ENCODE peak calls at places on chromosomes 5 and 9, in nine cellular contexts. M, Q, H, J, T, G, B, E and Z are unnamed samples. For H3K4me1, the result is how much of the 10 kb centered on the place peaks cover.

GRCh38 chr5:135018457-135018856 is 15.6 kb downstream of the PITX1 start:
- DNase-seq in Q (no peak), H (peak), E (no peak), G (no peak), J (no peak), B (no peak), T (peak), M (peak), Z (no peak)

GRCh38 chr5:43515678-43516048 is 715 bp upstream of the C5orf34 start:
- DNase-seq in H (no peak), G (no peak), E (no peak), Q (no peak), J (no peak), B (no peak), T (no peak), M (no peak), Z (no peak)

GRCh38 chr9:27258662-27259061 is 38.3 kb downstream of the EQTN start:
- DNase-seq in T (no peak), B (no peak), H (no peak), Q (no peak), J (no peak), M (no peak), G (no peak), E (no peak), Z (no peak)

GRCh38 chr5:91339053-91339710 is 43.9 kb downstream of the ARRDC3 start:
- DNase-seq in G (no peak), J (no peak), M (no peak), Q (no peak), T (no peak), B (no peak), E (no peak), H (no peak), Z (no peak)

GRCh38 chr5:119356384-119357188 is 767 bp downstream of the TNFAIP8 start:
- DNase-seq in J (no peak), T (no peak), M (no peak), H (no peak), Q (no peak), B (no peak), E (no peak), G (no peak), Z (no peak)

GRCh38 chr5:127254729-127255284 is 35.8 kb upstream of the MEGF10 start:
- DNase-seq in J (no peak), Q (no peak), B (no peak), T (no peak), M (no peak), H (no peak), E (no peak), G (no peak), Z (no peak)

GRCh38 chr9:137156567-137157375 is 13.1 kb downstream of the LRRC26 start:
- DNase-seq in Q (no peak), M (no peak), J (peak), T (no peak), B (no peak), H (no peak), E (no peak), G (peak), Z (no peak)

GRCh38 chr5:140868721-140869554 is at the start of gene PCDHA11:
- DNase-seq in T (no peak), H (no peak), Q (no peak), B (no peak), M (no peak), E (no peak), J (no peak), G (no peak), Z (no peak)

GRCh38 chr9:115035872-115036612 is 81.9 kb downstream of the TNC start:
- DNase-seq in E (no peak), B (peak), T (no peak), Q (peak), G (no peak), J (no peak), H (no peak), M (no peak), Z (peak)

GRCh38 chr9:78985084-78985738 is 586.6 kb upstream of the TLE4 start:
- DNase-seq in H (no peak), T (no peak), J (no peak), M (no peak), B (no peak), Q (no peak), E (no peak), G (no peak), Z (no peak)

GRCh38 chr5:145680169-145680568 is 155.0 kb downstream of the PRELID2 start:
- DNase-seq in B (no peak), J (no peak), Q (no peak), H (no peak), M (no peak), E (no peak), T (no peak), G (no peak), Z (no peak)

GRCh38 chr9:114400219-114400618 is 12.4 kb upstream of the AKNA start:
- DNase-seq in J (no peak), M (no peak), H (no peak), E (no peak), B (no peak), G (no peak), T (no peak), Q (no peak), Z (no peak)

GRCh38 chr5:122507581-122507980 is 195.5 kb downstream of the SNCAIP start:
- DNase-seq in B (no peak), M (no peak), T (no peak), G (no peak), J (no peak), E (no peak), H (no peak), Q (no peak), Z (no peak)

GRCh38 chr5:31854625-31855526 is 215.9 kb downstream of the PDZD2 start:
- DNase-seq in E (no peak), G (no peak), J (peak), M (peak), B (peak), H (peak), Q (no peak), T (peak), Z (peak)

GRCh38 chr5:143134269-143134668 is 269.2 kb downstream of the NR3C1 start:
- DNase-seq in B (no peak), E (no peak), H (no peak), G (no peak), Q (no peak), M (no peak), T (no peak), J (no peak), Z (peak)

GRCh38 chr5:72817076-72817476 is 615 bp downstream of the TNPO1 start:
- DNase-seq in T (peak), M (peak), G (peak), H (peak), Q (no peak), B (peak), E (no peak), J (peak), Z (peak)

GRCh38 chr5:179486596-179487051 is 63.7 kb upstream of the RUFY1 start:
- DNase-seq in B (peak), H (no peak), J (no peak), E (peak), T (no peak), Q (no peak), M (no peak), G (no peak), Z (no peak)

GRCh38 chr5:5066276-5067186 is 73.6 kb upstream of the ADAMTS16 start:
- DNase-seq in J (no peak), H (no peak), B (no peak), M (no peak), G (no peak), E (no peak), T (no peak), Q (no peak), Z (no peak)

GRCh38 chr9:114396558-114397218 is 8.9 kb upstream of the AKNA start:
- DNase-seq in T (peak), J (no peak), G (no peak), Q (no peak), M (peak), B (peak), H (no peak), E (no peak), Z (no peak)

GRCh38 chr5:61304611-61305369 is 27.3 kb upstream of the ZSWIM6 start:
- DNase-seq in H (no peak), E (no peak), M (no peak), T (no peak), B (no peak), G (no peak), Q (no peak), J (peak), Z (no peak)

GRCh38 chr5:21784487-21784886 is 1068.7 kb downstream of the CDH12 start:
- DNase-seq in M (no peak), T (no peak), J (no peak), G (no peak), Q (no peak), H (no peak), E (no peak), B (no peak), Z (no peak)

GRCh38 chr5:21783079-21783478 is 1070.1 kb downstream of the CDH12 start:
- DNase-seq in E (no peak), T (no peak), H (no peak), J (no peak), B (no peak), Q (no peak), M (no peak), G (no peak), Z (no peak)
- H3K4me1 ChIP-seq in E (under half), T (under half), H (under half), J (under half), B (under half), Q (under half), M (under half), G (under half), Z (under half)

GRCh38 chr9:74952281-74953151 is at the start of gene C9orf40:
- DNase-seq in M (peak), J (peak), H (peak), B (peak), E (peak), Q (peak), G (peak), T (peak), Z (peak)
- TF ChIP-seq POLR2A in M (peak), J (no peak), H (no peak), B (no peak), E (no peak), Q (peak), G (no peak), T (peak), Z (peak)

DNA sequence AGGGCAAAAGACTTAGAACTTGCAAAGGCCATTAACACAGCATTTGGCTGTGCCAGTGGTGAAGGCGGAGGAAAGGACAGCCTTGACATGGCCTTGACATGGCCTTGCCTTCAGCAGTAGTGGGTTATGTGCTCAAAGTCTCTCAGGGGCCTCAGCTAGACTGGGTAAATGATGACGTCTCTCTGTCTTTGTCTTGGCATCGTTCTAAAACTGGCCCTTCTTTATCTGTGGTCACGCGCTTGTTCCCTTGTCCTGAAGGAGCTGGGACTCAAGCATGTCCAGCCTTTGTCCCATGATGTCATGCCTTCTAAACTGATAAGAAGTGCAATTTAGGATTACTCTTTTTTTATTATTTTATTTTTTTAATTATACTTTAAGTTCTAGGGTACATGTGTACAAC is 88.7 kb upstream of the ATP10B start:
- DNase-seq in M (no peak), E (no peak), B (no peak), J (no peak), Q (no peak), G (no peak), T (no peak), H (no peak), Z (no peak)
- H3K4me3 ChIP-seq in M (no peak), E (no peak), B (no peak), J (no peak), Q (no peak), G (no peak), T (no peak), H (no peak), Z (no peak)

GRCh38 chr5:178257650-178258049 is 25.0 kb upstream of the PHYKPL start:
- DNase-seq in Q (no peak), E (no peak), G (no peak), T (no peak), H (no peak), M (no peak), J (no peak), B (no peak), Z (no peak)
- H3K4me1 ChIP-seq in Q (under half), E (under half), G (under half), T (under half), H (under half), M (under half), J (under half), B (under half), Z (under half)

GRCh38 chr5:151075698-151076331 is 5.0 kb downstream of the TNIP1 start:
- DNase-seq in Q (no peak), T (no peak), M (no peak), J (peak), B (no peak), G (no peak), E (peak), H (no peak), Z (peak)
- TF ChIP-seq POLR2A in Q (peak), T (no peak), M (no peak), J (no peak), B (no peak), G (peak), E (no peak), H (no peak), Z (no peak)

GRCh38 chr5:40909723-40910122 is 426 bp downstream of the C7 start:
- DNase-seq in G (no peak), T (no peak), J (no peak), E (no peak), H (no peak), M (no peak), Q (no peak), B (no peak), Z (no peak)

GRCh38 chr5:40911278-40911677 is 2.0 kb downstream of the C7 start:
- DNase-seq in B (no peak), E (no peak), J (no peak), M (no peak), Q (no peak), H (peak), T (no peak), G (no peak), Z (no peak)

GRCh38 chr5:40914835-40915234 is 5.5 kb downstream of the C7 start:
- DNase-seq in H (no peak), B (no peak), G (no peak), Q (no peak), J (no peak), M (no peak), E (no peak), T (no peak), Z (no peak)

GRCh38 chr5:40916213-40916612 is 6.9 kb downstream of the C7 start:
- DNase-seq in M (no peak), H (no peak), G (no peak), E (no peak), Q (no peak), J (no peak), T (no peak), B (no peak), Z (no peak)

DNA sequence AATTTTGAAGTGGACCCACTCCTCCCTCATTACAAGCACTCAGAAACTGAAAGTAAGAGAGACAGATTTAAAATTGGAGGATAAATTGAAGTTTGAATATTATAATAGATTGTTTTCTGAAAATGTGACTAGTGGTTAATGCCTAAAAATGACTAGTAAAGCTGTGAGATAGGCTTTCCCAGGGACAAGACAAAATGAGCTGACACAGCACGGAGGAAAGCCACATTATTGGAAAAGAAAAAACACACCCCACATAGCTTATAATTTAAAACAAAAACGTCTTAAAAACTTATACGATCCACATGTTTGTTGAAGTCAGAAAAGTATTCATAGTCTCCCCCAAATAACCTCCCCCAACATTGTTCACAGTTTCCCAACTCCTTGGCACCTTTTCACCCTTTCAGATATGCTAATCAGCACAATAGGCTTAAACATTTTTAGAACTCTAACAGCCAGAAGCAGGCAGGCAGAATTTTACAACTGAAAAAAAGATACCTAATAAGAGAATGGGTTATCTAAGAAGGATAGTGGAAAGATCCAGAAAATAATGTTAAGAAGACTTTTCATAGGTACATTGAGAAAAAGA is 6.1 kb downstream of the C7 start:
- DNase-seq in M (no peak), T (no peak), H (no peak), J (no peak), E (no peak), Q (no peak), G (no peak), B (no peak), Z (no peak)
- H3K4me3 ChIP-seq in M (no peak), T (peak), H (peak), J (no peak), E (peak), Q (no peak), G (no peak), B (no peak), Z (no peak)

DNA sequence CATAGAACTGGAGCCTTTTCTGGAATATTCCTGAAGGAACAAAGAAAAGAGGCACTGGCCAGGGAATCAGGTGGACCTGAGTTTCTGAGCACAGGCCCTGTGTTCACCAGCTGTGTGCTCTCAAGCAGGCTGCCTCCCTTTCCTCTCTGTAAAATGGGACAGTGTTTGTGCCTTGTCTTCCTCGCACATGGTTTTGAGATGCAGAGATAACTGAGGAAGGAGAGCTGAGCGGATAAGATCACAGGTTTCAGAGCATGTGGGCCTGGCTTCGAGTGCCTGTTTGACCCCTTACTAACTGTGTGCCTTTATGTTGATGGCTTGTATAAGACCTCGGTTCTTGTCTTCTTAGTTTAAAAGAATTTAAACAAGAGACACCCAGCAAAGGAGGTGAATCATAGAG is 46.2 kb upstream of the HAND1 start:
- DNase-seq in J (no peak), T (no peak), B (no peak), Q (no peak), H (no peak), E (no peak), M (no peak), G (no peak), Z (no peak)
- H3K4me1 ChIP-seq in J (under half), T (under half), B (under half), Q (under half), H (under half), E (under half), M (under half), G (under half), Z (under half)

GRCh38 chr9:94867281-94867841 is 140.9 kb downstream of the AOPEP start:
- DNase-seq in T (peak), B (peak), G (no peak), E (no peak), Q (no peak), H (peak), M (peak), J (peak), Z (peak)
- TF ChIP-seq POLR2A in T (peak), B (no peak), G (no peak), E (no peak), Q (no peak), H (no peak), M (no peak), J (no peak), Z (no peak)

DNA sequence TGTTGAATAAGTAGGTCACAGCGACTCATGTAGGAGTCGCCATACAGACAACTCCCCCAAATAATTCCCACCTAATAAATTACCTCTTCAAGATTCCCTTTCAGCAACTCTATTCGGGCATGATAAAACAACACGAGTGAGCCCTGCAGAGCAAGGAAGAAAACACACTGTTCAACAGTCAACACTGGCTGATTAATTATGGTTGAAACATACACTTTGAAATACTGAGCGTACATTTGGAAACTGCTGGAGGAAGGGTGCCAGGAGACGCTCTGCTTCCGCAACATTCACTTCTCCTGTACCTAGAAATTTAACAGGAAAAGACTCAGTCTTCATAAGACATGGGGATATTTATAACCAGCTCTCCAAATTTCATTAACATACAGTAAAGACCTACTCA is 117.5 kb downstream of the TTC39B start:
- DNase-seq in B (no peak), T (no peak), Q (no peak), M (no peak), J (no peak), H (no peak), G (no peak), E (no peak), Z (no peak)
- H3K4me3 ChIP-seq in B (no peak), T (no peak), Q (no peak), M (no peak), J (no peak), H (no peak), G (no peak), E (no peak), Z (no peak)